ENCODE peak calls at places on chromosomes 12 and 14, in seven cellular contexts. L, K, G, B, J, I and Z are unnamed samples.
A peak's percentile ranks its signal among the peaks of the same experiment; 100 is the strongest.

GRCh38 chr12:4114986-4115385 is 158.6 kb upstream of the CCND2 start:
- DNase-seq in L (no peak), K (no peak), G (no peak), B (no peak), J (no peak), I (no peak), Z (no peak)

GRCh38 chr12:10673660-10674384 is at the start of gene STYK1:
- DNase-seq in L (peak; percentile 85), K (no peak), G (peak; percentile 35), B (peak; percentile 68), J (peak; percentile 74), I (peak; percentile 36), Z (peak; percentile 61)

GRCh38 chr12:5789469-5789968 is 155.5 kb downstream of the ANO2 start:
- DNase-seq in L (no peak), K (no peak), G (no peak), B (no peak), J (no peak), I (no peak), Z (no peak)

GRCh38 chr12:124927325-124928094 is 13.1 kb upstream of the UBC start:
- DNase-seq in L (no peak), K (no peak), G (peak; percentile 87), B (peak; percentile 87), J (peak; percentile 83), I (no peak), Z (peak; percentile 86)

GRCh38 chr14:91845652-91846051 is 21.7 kb downstream of the TC2N start:
- DNase-seq in L (no peak), K (no peak), G (no peak), B (no peak), J (no peak), I (no peak), Z (no peak)

GRCh38 chr12:124861492-124861891 is 2.2 kb downstream of the SCARB1 start:
- DNase-seq in L (no peak), K (peak; percentile 83), G (no peak), B (no peak), J (no peak), I (no peak), Z (peak; percentile 66)

GRCh38 chr12:90548595-90548994 is 406.4 kb downstream of the CCER1 start:
- DNase-seq in L (no peak), K (no peak), G (no peak), B (no peak), J (no peak), I (no peak), Z (no peak)

GRCh38 chr14:32342151-32342853 is 13.2 kb downstream of the AKAP6 start:
- DNase-seq in L (no peak), K (no peak), G (no peak), B (no peak), J (no peak), I (no peak), Z (no peak)

GRCh38 chr12:124512667-124513296 is 54.6 kb downstream of the NCOR2 start:
- DNase-seq in L (no peak), K (peak; percentile 71), G (no peak), B (peak; percentile 46), J (peak; percentile 85), I (peak; percentile 92), Z (peak; percentile 94)